ENCODE peak calls at places on chromosomes 6 and 20, in six cellular contexts. P is PC-9, Y is GM23338, J is fibroblast of lung, E is tibial artery, W is stomach. C is an unnamed sample. For H3K4me1, the result is how much of the 10 kb centered on the place peaks cover.

GRCh38 chr6:35442693-35443092 is 9.4 kb upstream of the FANCE start:
- DNase-seq in E (no peak), Y (no peak), W (no peak), P (no peak), J (no peak), C (no peak)

GRCh38 chr6:110055387-110055735 is 77.2 kb downstream of the GPR6 start:
- DNase-seq in P (no peak), J (no peak), E (no peak), Y (no peak), W (no peak), C (no peak)

GRCh38 chr20:32685541-32686529 is 12.1 kb upstream of the C20orf203 start:
- DNase-seq in J (peak), Y (no peak), P (no peak), W (no peak), E (no peak), C (no peak)

GRCh38 chr6:117837268-117837667 is 69.8 kb upstream of the SLC35F1 start:
- DNase-seq in E (no peak), W (no peak), Y (peak), P (no peak), J (no peak), C (no peak)

GRCh38 chr6:1509241-1509640 is 100.5 kb upstream of the FOXC1 start:
- DNase-seq in W (no peak), P (no peak), E (no peak), J (no peak), Y (no peak), C (no peak)

GRCh38 chr6:127907960-127908640 is 7.2 kb upstream of the THEMIS start:
- DNase-seq in W (no peak), J (no peak), E (no peak), Y (no peak), P (no peak), C (no peak)

GRCh38 chr6:148179786-148180185 is 162.9 kb upstream of the SASH1 start:
- DNase-seq in E (no peak), J (peak), P (no peak), Y (peak), W (no peak), C (peak)

GRCh38 chr6:140487586-140487985 is 1113.1 kb upstream of the CITED2 start:
- DNase-seq in Y (no peak), J (peak), E (no peak), P (no peak), W (no peak), C (no peak)

GRCh38 chr6:36865835-36866234 is 8.8 kb downstream of the PPIL1 start:
- DNase-seq in W (no peak), E (no peak), Y (no peak), P (no peak), J (no peak), C (no peak)

GRCh38 chr20:59055302-59055701 is 12.7 kb upstream of the PRELID3B start:
- DNase-seq in W (no peak), P (no peak), Y (no peak), E (no peak), J (peak), C (no peak)

GRCh38 chr6:170284866-170285469 is 5.9 kb downstream of the DLL1 start:
- DNase-seq in P (no peak), J (no peak), Y (no peak), W (peak), E (no peak), C (no peak)

GRCh38 chr6:168985705-168986104 is 267.9 kb downstream of the THBS2 start:
- DNase-seq in J (no peak), P (no peak), Y (no peak), E (no peak), W (no peak), C (no peak)

GRCh38 chr6:162546905-162547304 is 180.7 kb downstream of the PRKN start:
- DNase-seq in J (no peak), P (no peak), W (no peak), Y (no peak), E (no peak), C (peak)

GRCh38 chr6:27312146-27312949 is at the start of gene POM121L2:
- DNase-seq in E (no peak), J (peak), W (peak), Y (peak), P (peak), C (peak)

GRCh38 chr20:38932457-38933120 is 6.4 kb downstream of the FAM83D start:
- DNase-seq in J (peak), Y (peak), E (no peak), P (peak), W (no peak), C (no peak)

GRCh38 chr6:3414704-3415453 is 42.0 kb downstream of the SLC22A23 start:
- DNase-seq in P (peak), E (no peak), Y (peak), W (no peak), J (no peak), C (no peak)

GRCh38 chr6:149459761-149460160 is 25.1 kb downstream of the ZC3H12D start:
- DNase-seq in Y (no peak), W (no peak), J (no peak), P (peak), E (no peak), C (no peak)

GRCh38 chr20:14295238-14295637 is 42.2 kb downstream of the FLRT3 start:
- DNase-seq in P (no peak), E (no peak), W (no peak), J (no peak), Y (peak), C (no peak)

GRCh38 chr6:912871-913663 is 220.1 kb upstream of the EXOC2 start:
- DNase-seq in Y (peak), J (peak), W (peak), P (peak), E (no peak), C (peak)

GRCh38 chr6:145903356-145904102 is 60.6 kb downstream of the SHPRH start:
- DNase-seq in P (no peak), W (no peak), E (no peak), Y (no peak), J (peak), C (no peak)

GRCh38 chr6:168514216-168514615 is 73.2 kb downstream of the SMOC2 start:
- DNase-seq in W (peak), Y (no peak), P (no peak), J (no peak), E (peak), C (peak)

GRCh38 chr20:2108987-2109386 is 7.4 kb downstream of the STK35 start:
- DNase-seq in Y (no peak), E (peak), J (peak), W (no peak), P (peak), C (no peak)

GRCh38 chr6:30325150-30325872 is 1.4 kb upstream of the TRIM39 start:
- DNase-seq in Y (peak), W (peak), E (no peak), P (no peak), J (peak), C (peak)

GRCh38 chr6:3159805-3160781 is 2.7 kb upstream of the TUBB2A start:
- DNase-seq in P (peak), Y (peak), J (no peak), W (peak), E (no peak), C (peak)

GRCh38 chr6:25297823-25298507 is 18.8 kb downstream of the CARMIL1 start:
- DNase-seq in J (peak), W (no peak), P (no peak), E (no peak), Y (no peak), C (no peak)

GRCh38 chr6:52337633-52338290 is 24.2 kb upstream of the PAQR8 start:
- DNase-seq in P (no peak), Y (no peak), W (no peak), E (no peak), J (no peak), C (no peak)

GRCh38 chr6:48893048-48893447 is 570.0 kb downstream of the MMUT start:
- DNase-seq in J (no peak), P (no peak), E (no peak), Y (no peak), W (no peak), C (no peak)

GRCh38 chr6:134211297-134211696 is 106.6 kb downstream of the SGK1 start:
- DNase-seq in Y (no peak), E (no peak), W (no peak), P (no peak), J (no peak), C (no peak)

GRCh38 chr20:17150858-17151257 is 76.0 kb upstream of the PCSK2 start:
- DNase-seq in J (no peak), E (no peak), Y (no peak), W (no peak), P (no peak), C (no peak)

GRCh38 chr6:33702345-33702977 is 9.0 kb downstream of the UQCC2 start:
- DNase-seq in E (no peak), W (peak), J (peak), P (peak), Y (peak), C (peak)

GRCh38 chr6:48068326-48069191 is 42.4 kb downstream of the PTCHD4 start:
- DNase-seq in W (no peak), Y (peak), E (peak), P (no peak), J (no peak), C (no peak)

GRCh38 chr20:31608256-31608980 is 3.3 kb downstream of the ID1 start:
- DNase-seq in Y (peak), P (peak), E (peak), W (peak), J (peak), C (peak)

GRCh38 chr6:170082067-170082466 is 208.8 kb downstream of the DLL1 start:
- DNase-seq in P (no peak), Y (no peak), J (no peak), E (no peak), W (peak), C (no peak)

GRCh38 chr6:41546475-41546865 is 289 bp downstream of the FOXP4 start:
- DNase-seq in W (no peak), Y (peak), J (peak), P (no peak), E (no peak), C (no peak)

GRCh38 chr6:2916354-2916925 is 13.3 kb upstream of the SERPINB9 start:
- DNase-seq in W (peak), J (no peak), Y (no peak), P (no peak), E (no peak), C (no peak)

GRCh38 chr6:129920103-129920798 is 59.1 kb upstream of the TMEM244 start:
- DNase-seq in P (peak), Y (no peak), J (no peak), E (no peak), W (no peak), C (no peak)

GRCh38 chr6:38959138-38959537 is 89.4 kb upstream of the GLP1R start:
- DNase-seq in E (no peak), Y (no peak), P (no peak), J (no peak), W (no peak), C (no peak)

GRCh38 chr6:2524090-2524489 is 226.6 kb downstream of the MYLK4 start:
- DNase-seq in E (no peak), P (no peak), W (no peak), Y (peak), J (no peak), C (no peak)

GRCh38 chr6:13063300-13063918 is 264.9 kb downstream of the TBC1D7 start:
- DNase-seq in W (no peak), Y (no peak), E (no peak), J (no peak), P (no peak), C (no peak)

GRCh38 chr6:16774437-16774836 is 13.2 kb upstream of the ATXN1 start:
- DNase-seq in W (no peak), J (no peak), E (no peak), Y (no peak), P (no peak), C (no peak)

GRCh38 chr6:16777794-16778193 is 16.5 kb upstream of the ATXN1 start:
- DNase-seq in W (no peak), P (no peak), J (no peak), Y (no peak), E (no peak), C (no peak)

GRCh38 chr6:16778521-16778920 is 17.3 kb upstream of the ATXN1 start:
- DNase-seq in P (no peak), J (no peak), Y (no peak), E (no peak), W (no peak), C (no peak)

GRCh38 chr6:16773376-16773775 is 12.1 kb upstream of the ATXN1 start:
- DNase-seq in J (no peak), W (no peak), Y (no peak), P (no peak), E (no peak), C (no peak)

DNA sequence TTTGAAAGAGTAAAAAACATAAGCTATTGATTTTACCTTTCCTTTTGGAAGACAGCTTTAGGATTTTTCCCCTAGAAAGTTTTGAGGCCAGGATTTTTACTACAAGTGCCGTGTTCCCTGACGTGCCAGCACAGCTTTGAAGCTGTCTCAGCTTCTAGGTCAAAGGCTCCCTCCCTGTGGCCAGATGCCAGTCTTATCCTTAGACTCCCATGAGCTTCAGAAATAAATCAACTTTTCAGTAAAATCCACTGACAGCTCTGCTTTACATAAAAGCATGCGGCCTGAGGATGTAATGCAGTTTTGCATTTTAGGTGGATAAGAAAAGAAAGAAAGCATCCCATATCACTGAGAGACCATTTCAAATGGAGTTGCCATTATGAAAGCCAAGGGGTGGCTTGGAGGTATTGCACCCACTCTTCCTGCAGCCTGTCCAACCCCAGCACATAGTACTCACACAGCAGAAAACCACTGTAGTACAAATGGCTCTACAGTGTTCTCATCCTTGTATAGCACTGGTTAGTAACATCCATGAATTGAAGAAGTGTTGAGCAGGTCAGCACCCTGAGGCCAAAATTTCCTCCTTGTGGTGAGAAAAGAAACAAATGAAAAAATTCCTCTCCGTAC is 15.2 kb upstream of the ATXN1 start:
- DNase-seq in E (no peak), J (peak), P (no peak), W (no peak), Y (peak), C (peak)
- TF ChIP-seq CTCF in E (no peak), J (peak), P (no peak), W (no peak), Y (no peak), C (no peak)

GRCh38 chr6:46921731-46922130 is at the start of gene ADGRF5:
- DNase-seq in P (peak), E (no peak), Y (no peak), J (no peak), W (no peak), C (no peak)

GRCh38 chr6:46926481-46926880 is 4.7 kb upstream of the ADGRF5 start:
- DNase-seq in W (no peak), Y (no peak), P (peak), E (no peak), J (no peak), C (no peak)

GRCh38 chr6:46927066-46927465 is 5.3 kb upstream of the ADGRF5 start:
- DNase-seq in Y (no peak), P (peak), W (no peak), E (no peak), J (no peak), C (no peak)

GRCh38 chr6:46923476-46923875 is 1.7 kb upstream of the ADGRF5 start:
- DNase-seq in P (no peak), W (no peak), E (no peak), Y (no peak), J (no peak), C (no peak)

GRCh38 chr6:46925563-46926253 is 4.0 kb upstream of the ADGRF5 start:
- DNase-seq in E (peak), Y (no peak), J (peak), P (peak), W (peak), C (peak)
- H3K4me1 ChIP-seq in E (under half), Y (under half), J (under half), P (half or more), W (under half), C (under half)

DNA sequence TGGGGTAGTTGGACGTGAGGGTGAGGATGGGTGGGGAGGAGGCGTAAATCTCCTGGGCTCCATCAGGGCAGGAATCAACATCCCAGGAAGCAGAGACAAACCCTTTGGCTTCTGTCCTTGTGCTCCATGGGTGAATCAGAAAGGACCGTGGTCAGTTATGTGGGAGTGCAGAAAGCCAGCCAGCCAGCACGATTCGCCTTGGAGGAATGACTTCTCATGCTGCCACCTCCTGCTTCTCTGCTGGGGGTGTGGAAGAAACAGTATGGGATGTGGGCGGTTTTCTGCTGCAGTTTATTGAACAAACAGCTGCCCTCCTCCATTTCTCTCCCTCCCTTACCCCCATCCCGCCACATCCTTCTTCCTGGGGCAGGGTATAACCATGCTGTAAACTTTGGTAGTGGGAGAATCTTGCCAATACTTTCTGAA is 214.5 kb downstream of the SOX4 start:
- DNase-seq in Y (no peak), P (no peak), J (peak), W (no peak), E (no peak), C (no peak)
- H3K27ac ChIP-seq in Y (no peak), P (no peak), J (no peak), W (peak), E (no peak), C (no peak)

DNA sequence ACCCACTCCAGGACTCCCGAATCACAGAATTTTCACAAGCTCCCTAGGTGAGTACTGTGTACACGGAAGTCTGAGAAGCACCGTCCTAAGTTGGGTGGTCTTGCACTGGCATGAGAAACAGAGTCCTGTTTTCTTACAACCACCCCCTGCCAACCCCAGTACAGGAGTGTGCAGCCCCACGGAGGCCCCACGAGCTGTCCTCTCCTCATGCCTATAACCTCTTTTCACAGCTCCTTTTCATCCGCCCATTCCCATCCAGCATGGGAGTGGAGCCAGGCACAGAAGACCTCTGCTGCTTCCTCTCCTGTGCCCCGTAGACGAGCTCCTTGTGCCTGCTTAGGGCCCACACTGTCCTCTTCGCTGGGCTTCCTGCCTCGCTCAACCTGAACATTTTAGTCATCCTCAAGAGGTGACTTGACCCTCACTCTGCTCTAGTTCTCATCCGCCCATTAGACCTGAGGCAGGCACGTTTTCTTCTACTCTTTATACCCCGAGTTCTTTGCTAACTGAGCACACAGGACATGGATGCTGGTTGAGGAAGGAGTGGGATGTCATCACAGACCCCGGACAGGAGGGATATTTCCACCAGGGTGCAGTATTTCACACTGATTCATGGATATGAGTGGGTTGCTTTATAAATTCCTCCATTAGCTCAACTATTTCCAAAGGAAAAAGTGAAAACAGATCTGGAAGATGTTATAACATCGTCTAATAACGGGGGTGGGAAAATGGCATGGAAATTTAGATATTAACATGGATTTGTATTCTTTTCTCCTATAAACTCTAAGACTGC is 160.5 kb downstream of the TTLL2 start:
- DNase-seq in J (peak), P (no peak), W (no peak), E (no peak), Y (no peak), C (peak)
- TF ChIP-seq CTCF in J (no peak), P (peak), W (no peak), E (peak), Y (peak), C (peak)

DNA sequence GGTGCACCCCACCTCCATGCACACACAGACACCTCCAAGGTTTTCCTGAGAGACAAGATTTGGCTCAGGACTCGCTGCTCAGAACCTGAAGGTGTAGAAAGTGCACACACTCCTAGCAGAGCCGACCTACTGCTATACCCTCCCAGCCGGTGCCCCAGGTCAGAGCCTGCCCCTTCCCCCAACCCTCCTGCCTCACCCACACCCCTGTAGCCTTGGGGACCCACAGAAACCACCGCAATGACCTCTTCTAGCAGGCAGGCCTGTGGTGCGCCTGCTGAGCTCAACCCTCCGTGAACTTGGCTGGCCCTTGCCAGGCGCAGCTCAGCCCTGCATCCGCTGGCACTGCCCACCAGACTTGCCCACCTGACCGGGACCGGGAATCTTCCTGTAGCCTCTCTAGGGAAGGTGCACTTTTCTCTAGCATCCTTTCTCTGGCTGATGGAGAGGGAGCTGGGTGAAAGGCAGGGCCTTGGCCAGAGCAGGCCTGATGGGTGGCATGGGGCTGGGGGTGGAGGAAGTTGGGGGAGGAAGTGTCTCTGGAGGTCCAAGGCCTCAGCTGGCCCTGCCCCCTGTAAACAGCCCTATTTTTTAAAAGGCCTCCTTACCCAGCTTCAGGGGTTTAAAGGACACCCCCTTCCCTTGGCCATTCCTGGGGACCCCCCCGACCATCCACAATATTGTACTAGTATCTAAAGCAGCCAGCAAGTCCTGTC is 36.9 kb upstream of the SLCO4A1 start:
- DNase-seq in W (no peak), J (no peak), P (no peak), E (no peak), Y (no peak), C (no peak)
- H3K4me1 ChIP-seq in W (half or more), J (under half), P (under half), E (under half), Y (under half), C (under half)

C was measured in body of pancreas.